ENCODE peak calls at places on chromosomes 13 and 19, in six cellular contexts. Q is iPS DF 6.9; O is pancreas; R is fibroblast of lung; I is left lung; N is naive thymus-derived CD4-positive, alpha-beta T cell. M is an unnamed sample.

GRCh38 chr13:112803422-112803821 is 113.6 kb downstream of the ATP11A start:
- DNase-seq in R (no peak), O (no peak), N (no peak), I (no peak), Q (no peak), M (no peak)

GRCh38 chr13:99383511-99383921 is 76.3 kb upstream of the GPR183 start:
- DNase-seq in I (no peak), N (peak), O (no peak), R (no peak), Q (no peak), M (no peak)

GRCh38 chr19:19627716-19628498 is at the start of gene LPAR2:
- DNase-seq in N (peak), Q (no peak), O (peak), I (peak), R (no peak), M (no peak)

GRCh38 chr13:28044608-28045007 is 55.8 kb downstream of the FLT3 start:
- DNase-seq in R (no peak), Q (no peak), O (no peak), N (no peak), I (no peak), M (no peak)

GRCh38 chr13:37303610-37304009 is 198.1 kb upstream of the CSNK1A1L start:
- DNase-seq in O (no peak), I (no peak), Q (no peak), R (no peak), N (no peak), M (no peak)

GRCh38 chr13:51998723-51999471 is 12.4 kb downstream of the ATP7B start:
- DNase-seq in Q (no peak), O (no peak), R (no peak), I (no peak), N (no peak), M (no peak)

GRCh38 chr13:79226250-79226649 is 179.8 kb downstream of the RBM26 start:
- DNase-seq in Q (no peak), R (no peak), O (no peak), I (no peak), N (no peak), M (no peak)

GRCh38 chr19:7226749-7227148 is 67.5 kb downstream of the INSR start:
- DNase-seq in R (no peak), N (no peak), Q (no peak), I (no peak), O (no peak), M (no peak)

GRCh38 chr13:90918551-90918950 is 428.9 kb upstream of the MIR17HG start:
- DNase-seq in I (no peak), R (peak), N (no peak), Q (no peak), O (no peak), M (no peak)

GRCh38 chr19:8393192-8393870 is 3.2 kb downstream of the RAB11B start:
- DNase-seq in I (no peak), N (no peak), Q (no peak), O (no peak), R (no peak), M (no peak)

GRCh38 chr13:35191883-35192282 is 249.8 kb downstream of the NBEA start:
- DNase-seq in I (no peak), N (no peak), R (peak), Q (no peak), O (no peak), M (no peak)

GRCh38 chr19:18854982-18855381 is 23.2 kb downstream of the UPF1 start:
- DNase-seq in Q (no peak), N (no peak), I (no peak), O (no peak), R (no peak), M (no peak)

GRCh38 chr13:98289339-98289935 is 112.4 kb upstream of the RNF113B start:
- DNase-seq in I (no peak), N (no peak), O (no peak), R (no peak), Q (no peak), M (no peak)

GRCh38 chr13:75530536-75530935 is 7.1 kb downstream of the COMMD6 start:
- DNase-seq in I (no peak), O (no peak), R (no peak), N (no peak), Q (no peak), M (no peak)

GRCh38 chr19:30064776-30065494 is 122.9 kb downstream of the URI1 start:
- DNase-seq in R (no peak), I (no peak), O (no peak), N (no peak), Q (no peak), M (no peak)

GRCh38 chr13:97337985-97338384 is 96.0 kb upstream of the RAP2A start:
- DNase-seq in Q (no peak), N (no peak), I (no peak), R (no peak), O (no peak), M (no peak)

GRCh38 chr13:36736119-36736726 is 62.4 kb downstream of the SERTM1 start:
- DNase-seq in O (peak), Q (peak), N (no peak), I (no peak), R (peak), M (peak)

GRCh38 chr13:60135344-60135743 is 28.4 kb downstream of the DIAPH3 start:
- DNase-seq in Q (no peak), R (no peak), O (no peak), N (no peak), I (no peak), M (no peak)

GRCh38 chr13:30932481-30933333 is at the start of gene TEX26:
- DNase-seq in O (no peak), I (no peak), Q (peak), N (no peak), R (peak), M (peak)

GRCh38 chr19:48873476-48874308 is 1.5 kb downstream of the PPP1R15A start:
- DNase-seq in O (no peak), R (no peak), N (no peak), I (no peak), Q (no peak), M (no peak)

GRCh38 chr19:33110201-33110910 is 21.6 kb upstream of the WDR88 start:
- DNase-seq in N (no peak), Q (no peak), I (no peak), R (peak), O (no peak), M (no peak)

GRCh38 chr13:40063743-40064142 is 408.3 kb downstream of the COG6 start:
- DNase-seq in I (no peak), Q (no peak), O (peak), R (no peak), N (no peak), M (no peak)

GRCh38 chr19:48415395-48415794 is 21.9 kb downstream of the GRIN2D start:
- DNase-seq in I (peak), N (peak), Q (no peak), R (peak), O (peak), M (peak)

GRCh38 chr19:30695171-30695875 is 323.1 kb downstream of the ZNF536 start:
- DNase-seq in Q (no peak), O (no peak), R (no peak), I (no peak), N (no peak), M (no peak)

GRCh38 chr13:87661471-87661870 is 9.7 kb upstream of the SLITRK5 start:
- DNase-seq in O (no peak), R (peak), I (no peak), N (no peak), Q (no peak), M (no peak)

GRCh38 chr19:31274266-31274963 is 74.8 kb downstream of the TSHZ3 start:
- DNase-seq in O (no peak), R (no peak), I (no peak), Q (no peak), N (no peak), M (peak)

GRCh38 chr13:106573279-106573831 is 5.4 kb upstream of the ARGLU1 start:
- DNase-seq in O (no peak), R (peak), I (no peak), Q (no peak), N (no peak), M (no peak)

GRCh38 chr19:13909430-13909829 is 3.4 kb downstream of the CC2D1A start:
- DNase-seq in O (peak), Q (no peak), I (no peak), N (no peak), R (no peak), M (no peak)

GRCh38 chr19:2477732-2478191 is 1.8 kb downstream of the GADD45B start:
- DNase-seq in I (peak), O (no peak), N (no peak), R (peak), Q (no peak), M (peak)

GRCh38 chr13:32246468-32246867 is 68.7 kb downstream of the ZAR1L start:
- DNase-seq in R (peak), O (peak), N (no peak), I (peak), Q (peak), M (peak)

GRCh38 chr13:54980651-54981050 is 1952.0 kb downstream of the OLFM4 start:
- DNase-seq in R (peak), N (no peak), O (no peak), Q (no peak), I (no peak), M (no peak)

GRCh38 chr13:51832471-51833152 is 12.4 kb downstream of the TMEM272 start:
- DNase-seq in O (no peak), Q (no peak), N (peak), R (peak), I (no peak), M (peak)

GRCh38 chr13:110259651-110260050 is 47.3 kb downstream of the COL4A1 start:
- DNase-seq in Q (no peak), N (no peak), R (no peak), O (no peak), I (no peak), M (no peak)
- H3K27ac ChIP-seq in Q (no peak), N (no peak), R (peak), O (no peak), I (no peak), M (no peak)

GRCh38 chr13:33321686-33322473 is 36.3 kb upstream of the STARD13 start:
- DNase-seq in N (no peak), O (no peak), I (no peak), R (no peak), Q (no peak), M (no peak)
- H3K27ac ChIP-seq in N (no peak), O (no peak), I (no peak), R (peak), Q (no peak), M (no peak)

GRCh38 chr19:42176990-42177685 is 40.3 kb downstream of the DEDD2 start:
- DNase-seq in I (peak), N (peak), Q (no peak), R (peak), O (peak), M (peak)
- H3K27ac ChIP-seq in I (no peak), N (no peak), Q (no peak), R (no peak), O (no peak), M (no peak)

GRCh38 chr13:20358022-20358421 is 125.9 kb upstream of the GJB6 start:
- DNase-seq in R (no peak), N (no peak), I (no peak), O (no peak), Q (no peak), M (no peak)

GRCh38 chr13:20360835-20361412 is 128.8 kb upstream of the GJB6 start:
- DNase-seq in Q (no peak), O (no peak), N (no peak), R (no peak), I (no peak), M (no peak)

GRCh38 chr13:20362642-20363041 is 130.5 kb upstream of the GJB6 start:
- DNase-seq in N (no peak), O (no peak), I (no peak), Q (no peak), R (no peak), M (no peak)

GRCh38 chr13:20359335-20359734 is 127.2 kb upstream of the GJB6 start:
- DNase-seq in O (no peak), R (peak), I (no peak), N (no peak), Q (no peak), M (no peak)

GRCh38 chr13:20360041-20360491 is 127.9 kb upstream of the GJB6 start:
- DNase-seq in O (peak), I (no peak), Q (no peak), R (peak), N (no peak), M (no peak)
- H3K27ac ChIP-seq in O (peak), I (no peak), Q (no peak), R (no peak), N (no peak), M (no peak)

DNA sequence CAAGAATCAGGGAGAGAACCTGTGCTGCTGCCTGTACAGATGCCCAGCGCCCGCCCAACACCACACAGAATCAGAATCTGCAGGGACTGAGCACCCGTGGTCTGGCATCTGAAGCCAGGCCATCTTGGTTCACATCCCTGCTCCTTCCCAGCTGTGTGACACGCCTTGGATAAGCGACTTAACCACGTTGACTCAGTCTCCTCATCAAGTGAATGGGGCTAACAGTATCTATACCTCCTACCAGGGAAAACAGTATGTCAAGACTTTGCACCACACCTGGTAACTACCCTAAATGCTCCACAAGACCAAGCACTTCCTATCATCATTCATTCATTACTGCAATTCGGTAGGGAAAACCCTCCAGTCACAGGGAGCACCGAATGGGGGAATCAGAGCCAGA is 1.2 kb downstream of the RANBP3 start:
- DNase-seq in Q (no peak), O (no peak), R (no peak), I (no peak), N (no peak), M (no peak)
- H3K27ac ChIP-seq in Q (no peak), O (no peak), R (peak), I (no peak), N (peak), M (no peak)

DNA sequence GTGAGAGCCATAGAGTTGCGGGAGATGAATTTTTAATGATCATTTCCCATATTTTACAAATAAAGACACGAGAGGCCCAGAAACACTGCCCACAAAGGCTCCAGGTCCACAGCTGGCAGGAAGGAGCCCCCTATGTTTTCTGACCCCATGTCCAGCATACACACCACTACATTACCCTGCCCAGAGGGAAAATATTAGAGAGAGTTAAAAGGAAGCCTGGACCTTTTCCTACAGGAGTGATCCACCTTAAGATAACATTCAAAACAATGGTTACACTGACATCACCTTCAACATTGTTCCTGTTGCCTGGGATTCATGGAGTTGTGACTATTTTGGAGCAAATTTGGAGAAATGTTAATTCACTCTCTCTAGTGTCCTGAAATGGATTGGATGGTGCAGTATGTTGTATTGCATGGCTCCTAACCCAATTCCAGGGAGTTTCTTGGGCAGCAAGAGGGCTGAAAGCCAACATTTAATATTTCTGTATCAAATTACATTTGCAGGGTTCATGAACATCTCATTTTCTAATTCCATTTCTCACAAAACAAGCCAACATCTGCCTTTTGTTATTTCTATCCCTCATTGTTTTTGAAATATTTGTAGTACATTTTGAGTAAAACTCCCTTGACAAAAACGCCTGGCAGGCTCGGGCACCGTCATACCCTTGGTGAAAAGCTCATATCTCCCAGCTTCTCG is 172.5 kb downstream of the DLEU7 start:
- DNase-seq in Q (no peak), N (no peak), R (peak), I (no peak), O (no peak), M (no peak)
- H3K27ac ChIP-seq in Q (no peak), N (no peak), R (no peak), I (no peak), O (no peak), M (no peak)